ENCODE peak calls at places on chromosomes 5 and 9, in nine cellular contexts. One of them, this sample, is unnamed.

GRCh38 chr5:98902733-98903132 is 26.1 kb downstream of the CHD1 start:
- DNase-seq in activated T-helper 1 cell treated with anti-CD3 and anti-CD28 coated beads, Interleukin-2, amount 50 U/mL, for 16 hours: no peak
- DNase-seq in activated naive CD8-positive, alpha-beta T cell treated with anti-CD3 and anti-CD28 coated beads, Interleukin-2, amount 10 ng/mL, durations not matched to agents 7 days and 5 days: no peak
- DNase-seq in activated CD4-positive, alpha-beta T cell treated with anti-CD3 and anti-CD28 coated beads, Interleukin-2, amount 10 ng/mL, durations not matched to agents 7 days and 5 days: no peak
- DNase-seq in iPS DF 6.9: no peak
- DNase-seq in adipocyte: peak
- DNase-seq in OCI-LY7: no peak
- DNase-seq in stimulated activated CD4-positive, alpha-beta T cell treated with anti-CD3 and anti-CD28 coated beads, Interleukin-1b, Interleukin-23, amount 100 ng/mL, for 48 hours: no peak
- DNase-seq in effector memory CD8-positive, alpha-beta T cell: no peak
- DNase-seq in this sample: peak

GRCh38 chr9:133711428-133712220 is 26.5 kb downstream of the SARDH start:
- DNase-seq in activated T-helper 1 cell treated with anti-CD3 and anti-CD28 coated beads, Interleukin-2, amount 50 U/mL, for 16 hours: no peak
- DNase-seq in activated naive CD8-positive, alpha-beta T cell treated with anti-CD3 and anti-CD28 coated beads, Interleukin-2, amount 10 ng/mL, durations not matched to agents 7 days and 5 days: no peak
- DNase-seq in activated CD4-positive, alpha-beta T cell treated with anti-CD3 and anti-CD28 coated beads, Interleukin-2, amount 10 ng/mL, durations not matched to agents 7 days and 5 days: no peak
- DNase-seq in iPS DF 6.9: no peak
- DNase-seq in adipocyte: no peak
- DNase-seq in OCI-LY7: no peak
- DNase-seq in stimulated activated CD4-positive, alpha-beta T cell treated with anti-CD3 and anti-CD28 coated beads, Interleukin-1b, Interleukin-23, amount 100 ng/mL, for 48 hours: no peak
- DNase-seq in effector memory CD8-positive, alpha-beta T cell: no peak
- DNase-seq in this sample: no peak

GRCh38 chr5:135398160-135398854 is 724 bp downstream of the MACROH2A1 start:
- DNase-seq in activated T-helper 1 cell treated with anti-CD3 and anti-CD28 coated beads, Interleukin-2, amount 50 U/mL, for 16 hours: peak
- DNase-seq in activated naive CD8-positive, alpha-beta T cell treated with anti-CD3 and anti-CD28 coated beads, Interleukin-2, amount 10 ng/mL, durations not matched to agents 7 days and 5 days: peak
- DNase-seq in activated CD4-positive, alpha-beta T cell treated with anti-CD3 and anti-CD28 coated beads, Interleukin-2, amount 10 ng/mL, durations not matched to agents 7 days and 5 days: peak
- DNase-seq in iPS DF 6.9: no peak
- DNase-seq in adipocyte: peak
- DNase-seq in OCI-LY7: peak
- DNase-seq in stimulated activated CD4-positive, alpha-beta T cell treated with anti-CD3 and anti-CD28 coated beads, Interleukin-1b, Interleukin-23, amount 100 ng/mL, for 48 hours: peak
- DNase-seq in effector memory CD8-positive, alpha-beta T cell: no peak
- DNase-seq in this sample: peak

GRCh38 chr5:144028058-144028457 is 142.4 kb downstream of the YIPF5 start:
- DNase-seq in activated T-helper 1 cell treated with anti-CD3 and anti-CD28 coated beads, Interleukin-2, amount 50 U/mL, for 16 hours: no peak
- DNase-seq in activated naive CD8-positive, alpha-beta T cell treated with anti-CD3 and anti-CD28 coated beads, Interleukin-2, amount 10 ng/mL, durations not matched to agents 7 days and 5 days: no peak
- DNase-seq in activated CD4-positive, alpha-beta T cell treated with anti-CD3 and anti-CD28 coated beads, Interleukin-2, amount 10 ng/mL, durations not matched to agents 7 days and 5 days: no peak
- DNase-seq in iPS DF 6.9: no peak
- DNase-seq in adipocyte: peak
- DNase-seq in OCI-LY7: no peak
- DNase-seq in stimulated activated CD4-positive, alpha-beta T cell treated with anti-CD3 and anti-CD28 coated beads, Interleukin-1b, Interleukin-23, amount 100 ng/mL, for 48 hours: no peak
- DNase-seq in effector memory CD8-positive, alpha-beta T cell: no peak
- DNase-seq in this sample: peak

GRCh38 chr9:136075134-136075841 is 19.8 kb downstream of the NACC2 start:
- DNase-seq in activated T-helper 1 cell treated with anti-CD3 and anti-CD28 coated beads, Interleukin-2, amount 50 U/mL, for 16 hours: no peak
- DNase-seq in activated naive CD8-positive, alpha-beta T cell treated with anti-CD3 and anti-CD28 coated beads, Interleukin-2, amount 10 ng/mL, durations not matched to agents 7 days and 5 days: no peak
- DNase-seq in activated CD4-positive, alpha-beta T cell treated with anti-CD3 and anti-CD28 coated beads, Interleukin-2, amount 10 ng/mL, durations not matched to agents 7 days and 5 days: no peak
- DNase-seq in iPS DF 6.9: no peak
- DNase-seq in adipocyte: no peak
- DNase-seq in OCI-LY7: no peak
- DNase-seq in stimulated activated CD4-positive, alpha-beta T cell treated with anti-CD3 and anti-CD28 coated beads, Interleukin-1b, Interleukin-23, amount 100 ng/mL, for 48 hours: no peak
- DNase-seq in effector memory CD8-positive, alpha-beta T cell: no peak
- DNase-seq in this sample: no peak

GRCh38 chr5:93267736-93268135 is 313.3 kb downstream of the NR2F1-AS1 start:
- DNase-seq in activated T-helper 1 cell treated with anti-CD3 and anti-CD28 coated beads, Interleukin-2, amount 50 U/mL, for 16 hours: no peak
- DNase-seq in activated naive CD8-positive, alpha-beta T cell treated with anti-CD3 and anti-CD28 coated beads, Interleukin-2, amount 10 ng/mL, durations not matched to agents 7 days and 5 days: no peak
- DNase-seq in activated CD4-positive, alpha-beta T cell treated with anti-CD3 and anti-CD28 coated beads, Interleukin-2, amount 10 ng/mL, durations not matched to agents 7 days and 5 days: no peak
- DNase-seq in iPS DF 6.9: no peak
- DNase-seq in adipocyte: no peak
- DNase-seq in OCI-LY7: no peak
- DNase-seq in stimulated activated CD4-positive, alpha-beta T cell treated with anti-CD3 and anti-CD28 coated beads, Interleukin-1b, Interleukin-23, amount 100 ng/mL, for 48 hours: no peak
- DNase-seq in effector memory CD8-positive, alpha-beta T cell: no peak
- DNase-seq in this sample: no peak

GRCh38 chr9:92970467-92970923 is 23.2 kb downstream of the FGD3 start:
- DNase-seq in activated T-helper 1 cell treated with anti-CD3 and anti-CD28 coated beads, Interleukin-2, amount 50 U/mL, for 16 hours: no peak
- DNase-seq in activated naive CD8-positive, alpha-beta T cell treated with anti-CD3 and anti-CD28 coated beads, Interleukin-2, amount 10 ng/mL, durations not matched to agents 7 days and 5 days: no peak
- DNase-seq in activated CD4-positive, alpha-beta T cell treated with anti-CD3 and anti-CD28 coated beads, Interleukin-2, amount 10 ng/mL, durations not matched to agents 7 days and 5 days: peak
- DNase-seq in iPS DF 6.9: peak
- DNase-seq in adipocyte: peak
- DNase-seq in OCI-LY7: no peak
- DNase-seq in stimulated activated CD4-positive, alpha-beta T cell treated with anti-CD3 and anti-CD28 coated beads, Interleukin-1b, Interleukin-23, amount 100 ng/mL, for 48 hours: no peak
- DNase-seq in effector memory CD8-positive, alpha-beta T cell: no peak
- DNase-seq in this sample: peak

GRCh38 chr5:10518352-10518751 is 45.5 kb upstream of the ANKRD33B start:
- DNase-seq in activated T-helper 1 cell treated with anti-CD3 and anti-CD28 coated beads, Interleukin-2, amount 50 U/mL, for 16 hours: no peak
- DNase-seq in activated naive CD8-positive, alpha-beta T cell treated with anti-CD3 and anti-CD28 coated beads, Interleukin-2, amount 10 ng/mL, durations not matched to agents 7 days and 5 days: no peak
- DNase-seq in activated CD4-positive, alpha-beta T cell treated with anti-CD3 and anti-CD28 coated beads, Interleukin-2, amount 10 ng/mL, durations not matched to agents 7 days and 5 days: no peak
- DNase-seq in iPS DF 6.9: no peak
- DNase-seq in adipocyte: no peak
- DNase-seq in OCI-LY7: no peak
- DNase-seq in stimulated activated CD4-positive, alpha-beta T cell treated with anti-CD3 and anti-CD28 coated beads, Interleukin-1b, Interleukin-23, amount 100 ng/mL, for 48 hours: no peak
- DNase-seq in effector memory CD8-positive, alpha-beta T cell: no peak
- DNase-seq in this sample: peak

GRCh38 chr5:82405618-82406199 is 127.6 kb upstream of the RPS23 start:
- DNase-seq in activated T-helper 1 cell treated with anti-CD3 and anti-CD28 coated beads, Interleukin-2, amount 50 U/mL, for 16 hours: no peak
- DNase-seq in activated naive CD8-positive, alpha-beta T cell treated with anti-CD3 and anti-CD28 coated beads, Interleukin-2, amount 10 ng/mL, durations not matched to agents 7 days and 5 days: no peak
- DNase-seq in activated CD4-positive, alpha-beta T cell treated with anti-CD3 and anti-CD28 coated beads, Interleukin-2, amount 10 ng/mL, durations not matched to agents 7 days and 5 days: no peak
- DNase-seq in iPS DF 6.9: no peak
- DNase-seq in adipocyte: peak
- DNase-seq in OCI-LY7: no peak
- DNase-seq in stimulated activated CD4-positive, alpha-beta T cell treated with anti-CD3 and anti-CD28 coated beads, Interleukin-1b, Interleukin-23, amount 100 ng/mL, for 48 hours: no peak
- DNase-seq in effector memory CD8-positive, alpha-beta T cell: no peak
- DNase-seq in this sample: peak

GRCh38 chr9:124010665-124011321 is 775 bp upstream of the LHX2 start:
- DNase-seq in activated T-helper 1 cell treated with anti-CD3 and anti-CD28 coated beads, Interleukin-2, amount 50 U/mL, for 16 hours: no peak
- DNase-seq in activated naive CD8-positive, alpha-beta T cell treated with anti-CD3 and anti-CD28 coated beads, Interleukin-2, amount 10 ng/mL, durations not matched to agents 7 days and 5 days: no peak
- DNase-seq in activated CD4-positive, alpha-beta T cell treated with anti-CD3 and anti-CD28 coated beads, Interleukin-2, amount 10 ng/mL, durations not matched to agents 7 days and 5 days: no peak
- DNase-seq in iPS DF 6.9: no peak
- DNase-seq in adipocyte: peak
- DNase-seq in OCI-LY7: no peak
- DNase-seq in stimulated activated CD4-positive, alpha-beta T cell treated with anti-CD3 and anti-CD28 coated beads, Interleukin-1b, Interleukin-23, amount 100 ng/mL, for 48 hours: no peak
- DNase-seq in effector memory CD8-positive, alpha-beta T cell: no peak
- DNase-seq in this sample: no peak

GRCh38 chr9:69433426-69433825 is 108.4 kb downstream of the ENTREP1 start:
- DNase-seq in activated T-helper 1 cell treated with anti-CD3 and anti-CD28 coated beads, Interleukin-2, amount 50 U/mL, for 16 hours: no peak
- DNase-seq in activated naive CD8-positive, alpha-beta T cell treated with anti-CD3 and anti-CD28 coated beads, Interleukin-2, amount 10 ng/mL, durations not matched to agents 7 days and 5 days: no peak
- DNase-seq in activated CD4-positive, alpha-beta T cell treated with anti-CD3 and anti-CD28 coated beads, Interleukin-2, amount 10 ng/mL, durations not matched to agents 7 days and 5 days: no peak
- DNase-seq in iPS DF 6.9: no peak
- DNase-seq in adipocyte: no peak
- DNase-seq in OCI-LY7: no peak
- DNase-seq in stimulated activated CD4-positive, alpha-beta T cell treated with anti-CD3 and anti-CD28 coated beads, Interleukin-1b, Interleukin-23, amount 100 ng/mL, for 48 hours: no peak
- DNase-seq in effector memory CD8-positive, alpha-beta T cell: no peak
- DNase-seq in this sample: peak

GRCh38 chr9:95615246-95615645 is 98.5 kb upstream of the PTCH1 start:
- DNase-seq in activated T-helper 1 cell treated with anti-CD3 and anti-CD28 coated beads, Interleukin-2, amount 50 U/mL, for 16 hours: no peak
- DNase-seq in activated naive CD8-positive, alpha-beta T cell treated with anti-CD3 and anti-CD28 coated beads, Interleukin-2, amount 10 ng/mL, durations not matched to agents 7 days and 5 days: no peak
- DNase-seq in activated CD4-positive, alpha-beta T cell treated with anti-CD3 and anti-CD28 coated beads, Interleukin-2, amount 10 ng/mL, durations not matched to agents 7 days and 5 days: no peak
- DNase-seq in iPS DF 6.9: no peak
- DNase-seq in adipocyte: no peak
- DNase-seq in OCI-LY7: no peak
- DNase-seq in stimulated activated CD4-positive, alpha-beta T cell treated with anti-CD3 and anti-CD28 coated beads, Interleukin-1b, Interleukin-23, amount 100 ng/mL, for 48 hours: no peak
- DNase-seq in effector memory CD8-positive, alpha-beta T cell: no peak
- DNase-seq in this sample: no peak